ENCODE peak calls at places on chromosomes 16 and 17, in four cellular contexts. A, L, X and W are unnamed samples.

GRCh38 chr17:39097159-39097519 is 54.3 kb downstream of the PLXDC1 start:
- DNase-seq in A (no peak), X (no peak), L (no peak), W (no peak)

GRCh38 chr16:8831450-8832382 is 34.1 kb downstream of the PMM2 start:
- DNase-seq in L (no peak), X (no peak), A (no peak), W (no peak)

GRCh38 chr17:67139784-67140665 is 95.7 kb downstream of the CACNG1 start:
- DNase-seq in L (no peak), A (peak; percentile 31), X (no peak), W (no peak)

GRCh38 chr16:9012848-9013507 is 49.3 kb upstream of the USP7 start:
- DNase-seq in L (no peak), A (no peak), X (no peak), W (no peak)

GRCh38 chr17:68512967-68513474 is 791 bp downstream of the PRKAR1A start:
- DNase-seq in A (peak; percentile 69), X (no peak), L (no peak), W (no peak)

GRCh38 chr16:9791566-9791965 is 390.7 kb downstream of the GRIN2A start:
- DNase-seq in L (no peak), A (no peak), X (no peak), W (no peak)

GRCh38 chr17:31907342-31907975 is 6.0 kb upstream of the UTP6 start:
- DNase-seq in A (no peak), L (peak; percentile 32), X (no peak), W (peak; percentile 40)

GRCh38 chr17:61411944-61412859 is 12.6 kb downstream of the TBX2 start:
- DNase-seq in L (peak; percentile 76), A (peak; percentile 82), X (peak; percentile 89), W (peak; percentile 81)

GRCh38 chr16:85126731-85127662 is 14.7 kb upstream of the CIBAR2 start:
- DNase-seq in A (no peak), L (no peak), X (no peak), W (peak; percentile 45)

GRCh38 chr16:56637814-56638750 is at the start of gene MT1A:
- DNase-seq in L (no peak), A (peak; percentile 40), X (peak; percentile 76), W (no peak)

GRCh38 chr17:20091161-20092029 is 82.2 kb downstream of the SPECC1 start:
- DNase-seq in A (no peak), X (no peak), L (no peak), W (no peak)

GRCh38 chr16:20976568-20976967 is 76.0 kb downstream of the LYRM1 start:
- DNase-seq in L (no peak), X (no peak), A (no peak), W (no peak)

GRCh38 chr16:86566966-86567700 is 504 bp downstream of the FOXC2 start:
- DNase-seq in L (no peak), X (no peak), A (peak; percentile 48), W (no peak)

GRCh38 chr16:83732536-83732935 is 75.2 kb upstream of the HSBP1 start:
- DNase-seq in X (no peak), A (no peak), L (no peak), W (no peak)

GRCh38 chr16:70804729-70805169 is 3.8 kb upstream of the VAC14 start:
- DNase-seq in X (no peak), A (no peak), L (no peak), W (no peak)

GRCh38 chr17:559699-560378 is 154.8 kb downstream of the VPS53 start:
- DNase-seq in A (peak; percentile 53), X (peak; percentile 27), L (no peak), W (no peak)

GRCh38 chr17:48961516-48962233 is 6.7 kb downstream of the GIP start:
- DNase-seq in X (peak; percentile 62), L (no peak), A (peak; percentile 83), W (no peak)

GRCh38 chr16:3641801-3642396 is 12.6 kb upstream of the DNASE1 start:
- DNase-seq in X (no peak), L (no peak), A (no peak), W (no peak)

GRCh38 chr16:71365021-71365420 is 6.5 kb downstream of the CALB2 start:
- DNase-seq in A (no peak), X (no peak), L (no peak), W (no peak)

GRCh38 chr16:56558024-56558747 is 6.7 kb upstream of the MT4 start:
- DNase-seq in L (no peak), A (peak; percentile 26), X (peak; percentile 9), W (no peak)

GRCh38 chr17:18980682-18981384 is 23.7 kb downstream of the FAM83G start:
- DNase-seq in A (no peak), L (no peak), X (no peak), W (no peak)

GRCh38 chr16:84940670-84941551 is 70.4 kb downstream of the ZDHHC7 start:
- DNase-seq in A (no peak), X (no peak), L (no peak), W (no peak)

GRCh38 chr16:48613061-48613957 is 3.3 kb upstream of the N4BP1 start:
- DNase-seq in L (peak; percentile 34), X (no peak), A (peak; percentile 58), W (peak; percentile 91)

GRCh38 chr16:7967986-7968509 is 622.3 kb downstream of the TMEM114 start:
- DNase-seq in A (no peak), L (no peak), X (no peak), W (no peak)

GRCh38 chr17:60554377-60554788 is 28.3 kb upstream of the APPBP2 start:
- DNase-seq in A (no peak), X (peak; percentile 36), L (no peak), W (no peak)

GRCh38 chr17:33436321-33436720 is 143.2 kb upstream of the ASIC2 start:
- DNase-seq in A (no peak), X (no peak), L (no peak), W (no peak)

GRCh38 chr16:66603537-66604375 is 748 bp upstream of the CMTM3 start:
- DNase-seq in X (peak; percentile 69), A (peak; percentile 87), L (peak; percentile 85), W (peak; percentile 88)

GRCh38 chr16:83005653-83006160 is 378.9 kb downstream of the CDH13 start:
- DNase-seq in X (no peak), L (no peak), A (no peak), W (no peak)

GRCh38 chr16:47019563-47019962 is 46.1 kb upstream of the DNAJA2 start:
- DNase-seq in L (no peak), A (peak; percentile 21), X (no peak), W (no peak)

DNA sequence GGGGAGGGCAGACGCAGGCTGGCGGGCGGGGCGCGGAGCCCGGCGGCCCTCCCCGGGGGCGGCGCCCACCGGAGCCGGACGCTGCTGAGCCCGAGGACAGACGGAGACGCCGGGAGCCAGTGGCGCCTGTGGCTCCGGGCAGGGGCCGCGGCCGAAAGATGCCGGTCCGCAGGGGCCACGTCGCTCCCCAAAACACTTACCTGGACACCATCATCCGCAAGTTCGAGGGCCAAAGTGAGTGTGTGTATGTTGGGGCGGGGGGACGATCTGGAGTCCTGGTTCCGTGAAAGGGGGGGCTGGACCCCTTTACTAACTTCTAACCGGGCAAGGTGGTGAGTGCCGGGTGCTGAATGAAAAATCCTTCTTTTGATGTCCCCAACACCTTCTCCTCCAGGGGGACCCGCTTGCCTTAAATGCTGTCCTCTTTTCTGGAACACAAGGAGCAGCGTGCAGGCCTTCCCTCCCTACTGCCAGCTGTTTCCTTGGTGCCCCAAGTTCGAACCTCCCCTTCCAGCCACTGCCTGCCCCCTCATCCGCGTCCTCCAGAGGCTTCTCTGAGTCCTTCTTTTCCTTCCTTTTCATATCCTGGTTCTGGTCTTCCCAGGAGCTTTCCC is at the start of gene KCNH6:
- DNase-seq in A (no peak), X (no peak), L (no peak), W (no peak)
- H3K4me3 ChIP-seq in A (peak within 1 kb of the TSS; percentile 30), X (no peak within 1 kb of the TSS), L (peak within 1 kb of the TSS; percentile 49), W (no peak within 1 kb of the TSS)

DNA sequence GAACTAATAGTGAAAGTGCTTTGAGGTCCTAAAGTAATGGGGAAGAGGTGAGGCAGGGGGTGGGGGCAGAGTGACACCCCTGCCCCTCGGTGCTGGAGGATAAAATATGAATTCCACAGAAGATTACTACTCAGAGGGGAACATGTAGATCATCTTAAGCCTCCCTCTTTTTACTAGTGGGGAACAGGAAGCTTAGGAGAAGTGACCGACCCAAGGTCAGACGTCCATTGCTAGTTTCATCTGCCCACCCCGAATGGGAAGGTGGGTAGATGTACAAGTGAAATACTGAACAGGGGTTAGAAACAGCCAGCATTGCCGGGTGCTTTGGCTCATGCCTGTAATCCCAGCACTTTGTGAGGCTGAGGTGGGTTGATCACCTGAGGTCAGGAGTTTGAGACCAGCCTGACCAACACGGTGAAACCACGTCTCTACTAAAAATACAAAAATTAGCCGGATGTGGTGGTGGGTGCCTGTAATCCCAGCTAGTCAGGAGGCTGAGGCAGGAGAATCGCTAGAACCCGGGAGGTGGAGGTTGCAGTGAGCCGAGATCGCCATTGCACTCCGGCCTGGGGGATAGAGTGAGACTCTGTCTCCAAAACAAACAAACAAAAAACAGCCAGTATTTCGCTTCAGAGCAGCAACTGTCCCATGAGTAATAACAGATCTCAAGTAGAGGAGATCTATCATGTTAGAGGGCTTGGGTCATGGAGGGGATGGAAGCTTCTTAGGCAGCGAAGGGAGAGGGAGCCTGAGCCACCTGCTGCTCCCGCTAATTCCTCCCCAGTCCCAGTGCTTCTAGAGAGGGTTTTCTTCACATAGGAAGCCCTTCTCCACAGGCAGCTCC is 1.2 kb upstream of the NR1D1 start:
- DNase-seq in A (no peak), X (no peak), L (no peak), W (no peak)
- H3K4me1 ChIP-seq in A (peaks cover 63% of the 10 kb centered on the region), X (peaks cover 57% of the 10 kb centered on the region), L (peaks cover 48% of the 10 kb centered on the region), W (peaks cover 70% of the 10 kb centered on the region)

DNA sequence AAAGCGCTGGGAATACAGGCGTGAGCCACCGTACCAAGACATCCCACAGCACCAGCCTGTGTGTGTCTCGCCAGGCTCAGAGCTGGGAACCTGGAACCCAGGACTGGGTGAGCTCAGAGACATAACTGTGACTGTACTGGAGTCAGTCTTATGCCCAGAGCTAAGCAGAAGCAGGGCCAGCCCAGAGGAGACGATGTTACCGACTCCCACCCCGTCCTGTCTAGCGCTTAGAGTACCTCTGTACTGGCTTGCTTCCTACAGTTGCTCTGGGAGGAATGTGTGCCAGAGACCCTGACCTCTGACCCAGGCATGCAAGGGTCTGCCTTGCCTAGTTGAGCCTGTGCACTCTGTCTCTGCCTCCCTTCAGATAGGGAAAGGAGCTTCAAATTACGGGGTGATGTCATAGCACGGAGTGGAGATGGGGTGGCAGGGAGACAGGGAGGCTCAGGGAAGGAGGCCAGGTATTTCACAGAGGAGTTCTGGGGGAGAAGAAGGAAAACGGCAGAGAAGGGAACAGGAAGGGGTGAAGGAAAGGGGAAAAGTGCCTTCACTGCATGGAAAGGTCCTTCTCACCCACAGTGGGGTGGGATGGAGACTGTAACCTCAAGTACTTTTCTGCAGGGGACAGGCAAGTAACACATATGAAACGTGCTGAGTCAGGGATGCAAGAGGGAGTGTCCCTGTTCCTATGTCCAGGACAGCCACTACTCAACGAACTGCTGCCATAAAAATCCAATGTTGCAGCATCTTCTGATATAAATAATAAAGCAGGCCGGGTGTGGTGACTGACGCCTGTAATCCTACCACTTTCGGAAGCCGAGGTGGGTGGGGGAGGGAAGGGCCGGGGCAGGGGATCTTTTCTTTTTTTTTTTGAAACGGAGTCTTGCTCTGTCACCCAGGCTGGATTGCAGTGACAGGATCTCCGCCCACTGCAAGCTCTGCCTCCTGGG is 5.8 kb upstream of the ARMC5 start:
- DNase-seq in X (peak; percentile 78), L (no peak), A (peak; percentile 70), W (no peak)
- H3K4me3 ChIP-seq in X (no peak overlapping the region), L (no peak overlapping the region), A (no peak overlapping the region), W (no peak overlapping the region)

GRCh38 chr16:11174141-11174540 is 81.9 kb downstream of the SOCS1 start:
- DNase-seq in A (no peak), L (no peak), X (no peak), W (no peak)

GRCh38 chr16:11177578-11178130 is 78.3 kb downstream of the SOCS1 start:
- DNase-seq in L (no peak), A (no peak), X (no peak), W (no peak)

GRCh38 chr16:11175106-11175795 is 80.8 kb downstream of the SOCS1 start:
- DNase-seq in X (no peak), L (no peak), A (no peak), W (no peak)

GRCh38 chr16:11173426-11173825 is 82.6 kb downstream of the SOCS1 start:
- DNase-seq in L (no peak), X (no peak), A (no peak), W (no peak)

GRCh38 chr16:11175850-11176341 is 80.1 kb downstream of the SOCS1 start:
- DNase-seq in X (no peak), L (no peak), A (no peak), W (no peak)
- H3K4me1 ChIP-seq in X (peaks cover 8% of the 10 kb centered on the region), L (peaks cover 19% of the 10 kb centered on the region), A (no peaks in the 10 kb centered on the region), W (no peaks in the 10 kb centered on the region)